ENCODE peak calls at places on chromosome 20, in six cellular contexts. B, I, O, C, N and K are unnamed samples.

GRCh38 chr20:7399575-7399974 is 540.7 kb downstream of the HAO1 start:
- DNase-seq in B (no peak), I (no peak), O (no peak), C (no peak), N (no peak), K (no peak)

GRCh38 chr20:1934162-1934561 is 39.0 kb downstream of the SIRPA start:
- DNase-seq in B (no peak), I (peak), O (no peak), C (no peak), N (no peak), K (no peak)

GRCh38 chr20:64096535-64096934 is 10.8 kb downstream of the NPBWR2 start:
- DNase-seq in B (no peak), I (no peak), O (no peak), C (no peak), N (no peak), K (no peak)

GRCh38 chr20:24098886-24099285 is 110.3 kb upstream of the GGTLC1 start:
- DNase-seq in B (no peak), I (no peak), O (no peak), C (no peak), N (no peak), K (no peak)

GRCh38 chr20:19973920-19974620 is 43.1 kb upstream of the NAA20 start:
- DNase-seq in B (no peak), I (peak), O (no peak), C (no peak), N (peak), K (no peak)

GRCh38 chr20:57458400-57459160 is 66.4 kb downstream of the CTCFL start:
- DNase-seq in B (no peak), I (no peak), O (no peak), C (no peak), N (no peak), K (no peak)

GRCh38 chr20:53611449-53611894 is 17.8 kb upstream of the ZNF217 start:
- DNase-seq in B (no peak), I (no peak), O (no peak), C (peak), N (peak), K (peak)

GRCh38 chr20:23298926-23299672 is 51.5 kb upstream of the NXT1 start:
- DNase-seq in B (no peak), I (no peak), O (no peak), C (no peak), N (no peak), K (no peak)

GRCh38 chr20:4326194-4327065 is 311.1 kb upstream of the RNF24 start:
- DNase-seq in B (no peak), I (no peak), O (no peak), C (peak), N (peak), K (no peak)

GRCh38 chr20:24503352-24503931 is 34.0 kb downstream of the SYNDIG1 start:
- DNase-seq in B (no peak), I (no peak), O (no peak), C (no peak), N (no peak), K (no peak)

GRCh38 chr20:9493818-9494217 is 20.6 kb upstream of the LAMP5 start:
- DNase-seq in B (no peak), I (no peak), O (no peak), C (no peak), N (no peak), K (no peak)

GRCh38 chr20:48690888-48691287 is 136.9 kb downstream of the PREX1 start:
- DNase-seq in B (no peak), I (no peak), O (no peak), C (no peak), N (no peak), K (no peak)

GRCh38 chr20:48688579-48688978 is 139.2 kb downstream of the PREX1 start:
- DNase-seq in B (no peak), I (no peak), O (no peak), C (no peak), N (no peak), K (no peak)

GRCh38 chr20:48689388-48689787 is 138.4 kb downstream of the PREX1 start:
- DNase-seq in B (no peak), I (no peak), O (peak), C (no peak), N (no peak), K (peak)

GRCh38 chr20:48691523-48691922 is 136.3 kb downstream of the PREX1 start:
- DNase-seq in B (no peak), I (no peak), O (no peak), C (no peak), N (no peak), K (no peak)

DNA sequence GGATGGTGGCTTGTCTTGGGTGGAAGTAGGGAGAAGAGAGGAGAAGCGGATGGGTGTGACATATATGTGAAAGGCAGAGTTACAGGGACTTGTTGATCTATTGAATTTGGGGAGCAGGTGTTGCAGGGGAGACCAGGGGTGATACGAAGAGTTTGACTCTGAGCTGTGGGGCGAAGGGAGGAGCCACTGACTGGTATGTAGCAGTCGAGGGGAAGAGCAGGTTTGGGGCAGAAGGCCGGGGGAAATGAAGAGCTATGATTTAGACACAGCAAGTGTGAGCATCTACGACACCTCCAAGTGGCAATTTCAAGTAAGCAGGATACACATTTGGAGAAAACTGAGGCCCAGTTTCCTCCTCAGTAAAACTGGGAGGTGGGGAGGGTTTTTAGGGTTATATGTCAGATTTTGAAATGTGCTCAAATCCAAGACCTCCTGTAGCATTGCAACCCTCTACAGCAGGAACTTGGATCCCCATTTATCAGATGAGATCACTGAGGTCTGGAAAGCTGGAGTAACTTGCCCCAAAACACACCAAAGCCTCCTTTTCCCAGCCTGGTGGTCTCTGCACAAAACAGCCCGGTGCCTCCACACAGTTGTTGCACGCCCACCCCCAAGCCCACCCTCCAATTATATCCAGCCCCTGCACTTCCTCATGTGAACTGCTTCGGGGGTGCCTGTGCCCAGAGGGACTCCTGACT is 137.8 kb downstream of the PREX1 start:
- DNase-seq in B (no peak), I (no peak), O (no peak), C (no peak), N (no peak), K (no peak)
- H3K27ac ChIP-seq in B (no peak), I (no peak), O (no peak), C (no peak), N (no peak), K (no peak)

GRCh38 chr20:18669241-18670019 is 81.6 kb downstream of the DTD1 start:
- DNase-seq in B (no peak), I (no peak), O (no peak), C (no peak), N (no peak), K (no peak)
- H3K27ac ChIP-seq in B (no peak), I (no peak), O (no peak), C (no peak), N (no peak), K (no peak)

GRCh38 chr20:31706607-31707257 is 15.9 kb downstream of the BCL2L1 start:
- DNase-seq in B (no peak), I (no peak), O (no peak), C (no peak), N (no peak), K (no peak)

GRCh38 chr20:31708839-31709534 is 13.7 kb downstream of the BCL2L1 start:
- DNase-seq in B (no peak), I (no peak), O (no peak), C (no peak), N (no peak), K (no peak)

GRCh38 chr20:31707258-31707615 is 15.4 kb downstream of the BCL2L1 start:
- DNase-seq in B (no peak), I (no peak), O (no peak), C (no peak), N (no peak), K (no peak)

GRCh38 chr20:31709939-31710338 is 12.7 kb downstream of the BCL2L1 start:
- DNase-seq in B (no peak), I (no peak), O (no peak), C (no peak), N (no peak), K (no peak)

GRCh38 chr20:31707994-31708744 is 14.5 kb downstream of the BCL2L1 start:
- DNase-seq in B (no peak), I (peak), O (no peak), C (no peak), N (no peak), K (no peak)
- H3K27ac ChIP-seq in B (no peak), I (peak), O (no peak), C (peak), N (no peak), K (no peak)

GRCh38 chr20:11352041-11352440 is 565.7 kb upstream of the BTBD3 start:
- DNase-seq in B (no peak), I (no peak), O (no peak), C (no peak), N (no peak), K (no peak)
- H3K27ac ChIP-seq in B (no peak), I (no peak), O (no peak), C (no peak), N (no peak), K (no peak)

GRCh38 chr20:58985656-58986055 is 4.6 kb downstream of the NELFCD start:
- DNase-seq in B (no peak), I (no peak), O (no peak), C (no peak), N (no peak), K (no peak)

GRCh38 chr20:58980711-58981563 is at the start of gene NELFCD:
- DNase-seq in B (peak), I (peak), O (peak), C (peak), N (peak), K (peak)

GRCh38 chr20:58981564-58982364 is 708 bp downstream of the NELFCD start:
- DNase-seq in B (no peak), I (no peak), O (peak), C (no peak), N (no peak), K (no peak)

GRCh38 chr20:58984691-58985090 is 3.6 kb downstream of the NELFCD start:
- DNase-seq in B (no peak), I (no peak), O (no peak), C (no peak), N (no peak), K (no peak)

GRCh38 chr20:58982406-58983114 is 1.5 kb downstream of the NELFCD start:
- DNase-seq in B (no peak), I (no peak), O (peak), C (no peak), N (no peak), K (no peak)
- H3K27ac ChIP-seq in B (no peak), I (no peak), O (peak), C (no peak), N (no peak), K (peak)

GRCh38 chr20:49245921-49246740 is 26.9 kb downstream of the DDX27 start:
- DNase-seq in B (no peak), I (peak), O (peak), C (no peak), N (no peak), K (no peak)
- H3K27ac ChIP-seq in B (no peak), I (no peak), O (no peak), C (no peak), N (no peak), K (no peak)

GRCh38 chr20:45085867-45086266 is 15.1 kb downstream of the KCNS1 start:
- DNase-seq in B (no peak), I (no peak), O (no peak), C (no peak), N (no peak), K (no peak)

GRCh38 chr20:45088247-45088646 is 12.7 kb downstream of the KCNS1 start:
- DNase-seq in B (no peak), I (no peak), O (no peak), C (peak), N (peak), K (no peak)

GRCh38 chr20:45087814-45088213 is 13.1 kb downstream of the KCNS1 start:
- DNase-seq in B (no peak), I (no peak), O (no peak), C (no peak), N (no peak), K (no peak)

GRCh38 chr20:45085289-45085688 is 15.6 kb downstream of the KCNS1 start:
- DNase-seq in B (no peak), I (no peak), O (no peak), C (no peak), N (no peak), K (no peak)

GRCh38 chr20:45087115-45087785 is 13.7 kb downstream of the KCNS1 start:
- DNase-seq in B (no peak), I (no peak), O (no peak), C (no peak), N (no peak), K (no peak)
- H3K27ac ChIP-seq in B (no peak), I (peak), O (no peak), C (peak), N (no peak), K (no peak)